ENCODE peak calls at places on chromosome 2, in nine cellular contexts. R is stomach, E is fibroblast of villous mesenchyme, X is fibroblast of lung, N is GM06990, K is right lobe of liver, V is prostate gland, U is AG09309, Z is Panc1. A is an unnamed sample.

GRCh38 chr2:86499326-86499725 is 58.2 kb downstream of the KDM3A start:
- DNase-seq in R (no peak), E (no peak), X (no peak), N (no peak), K (no peak), V (no peak), U (no peak), Z (no peak), A (no peak)

GRCh38 chr2:160324161-160324768 is 124.2 kb upstream of the ITGB6 start:
- DNase-seq in R (peak; percentile 63), E (peak; percentile 69), X (peak; percentile 48), N (no peak), K (peak; percentile 56), V (peak; percentile 33), U (no peak), Z (peak; percentile 35), A (peak; percentile 50)

GRCh38 chr2:237156131-237156856 is 70.6 kb downstream of the COPS8 start:
- DNase-seq in R (no peak), E (peak; percentile 85), X (peak; percentile 95), N (no peak), K (no peak), V (no peak), U (peak; percentile 80), Z (no peak), A (peak; percentile 15)

GRCh38 chr2:238640486-238640885 is 207.4 kb upstream of the TWIST2 start:
- DNase-seq in R (no peak), E (no peak), X (no peak), N (no peak), K (no peak), V (no peak), U (no peak), Z (no peak), A (no peak)

GRCh38 chr2:29462293-29462692 is 347.1 kb downstream of the CLIP4 start:
- DNase-seq in R (no peak), E (peak; percentile 28), X (peak; percentile 78), N (no peak), K (no peak), V (no peak), U (no peak), Z (no peak), A (no peak)

GRCh38 chr2:9030882-9031645 is 27.6 kb upstream of the MBOAT2 start:
- DNase-seq in R (no peak), E (peak; percentile 20), X (peak; percentile 33), N (no peak), K (no peak), V (no peak), U (no peak), Z (no peak), A (no peak)

GRCh38 chr2:217729426-217730058 is 273.3 kb downstream of the TNS1 start:
- DNase-seq in R (no peak), E (no peak), X (no peak), N (no peak), K (no peak), V (no peak), U (no peak), Z (no peak), A (no peak)

GRCh38 chr2:197803033-197803444 is 1.4 kb upstream of the PLCL1 start:
- DNase-seq in R (no peak), E (peak; percentile 57), X (peak; percentile 41), N (peak; percentile 15), K (no peak), V (peak; percentile 23), U (peak; percentile 34), Z (peak; percentile 28), A (peak; percentile 62)

GRCh38 chr2:197285361-197285760 is 25.2 kb downstream of the ANKRD44 start:
- DNase-seq in R (no peak), E (no peak), X (no peak), N (no peak), K (no peak), V (no peak), U (no peak), Z (no peak), A (no peak)

GRCh38 chr2:190809876-190810525 is 70.6 kb upstream of the GLS start:
- DNase-seq in R (no peak), E (no peak), X (no peak), N (no peak), K (no peak), V (no peak), U (no peak), Z (no peak), A (no peak)

GRCh38 chr2:236531205-236531604 is 38.4 kb upstream of the ACKR3 start:
- DNase-seq in R (no peak), E (no peak), X (no peak), N (no peak), K (no peak), V (no peak), U (no peak), Z (no peak), A (no peak)

GRCh38 chr2:131063501-131064283 is 29.6 kb downstream of the FAM168B start:
- DNase-seq in R (no peak), E (no peak), X (no peak), N (no peak), K (no peak), V (no peak), U (no peak), Z (no peak), A (no peak)

GRCh38 chr2:15775753-15776628 is 164.4 kb upstream of the MYCN start:
- DNase-seq in R (no peak), E (no peak), X (no peak), N (no peak), K (no peak), V (no peak), U (no peak), Z (no peak), A (no peak)

GRCh38 chr2:3266727-3267548 is 110.7 kb downstream of the EIPR1 start:
- DNase-seq in R (no peak), E (no peak), X (no peak), N (no peak), K (no peak), V (no peak), U (no peak), Z (no peak), A (no peak)

GRCh38 chr2:144364988-144365738 is 154.8 kb downstream of the ZEB2 start:
- DNase-seq in R (no peak), E (no peak), X (peak; percentile 90), N (no peak), K (no peak), V (no peak), U (peak; percentile 74), Z (no peak), A (peak; percentile 72)

GRCh38 chr2:27029051-27029450 is 3.7 kb upstream of the TMEM214 start:
- DNase-seq in R (no peak), E (no peak), X (no peak), N (no peak), K (no peak), V (no peak), U (no peak), Z (no peak), A (no peak)

DNA sequence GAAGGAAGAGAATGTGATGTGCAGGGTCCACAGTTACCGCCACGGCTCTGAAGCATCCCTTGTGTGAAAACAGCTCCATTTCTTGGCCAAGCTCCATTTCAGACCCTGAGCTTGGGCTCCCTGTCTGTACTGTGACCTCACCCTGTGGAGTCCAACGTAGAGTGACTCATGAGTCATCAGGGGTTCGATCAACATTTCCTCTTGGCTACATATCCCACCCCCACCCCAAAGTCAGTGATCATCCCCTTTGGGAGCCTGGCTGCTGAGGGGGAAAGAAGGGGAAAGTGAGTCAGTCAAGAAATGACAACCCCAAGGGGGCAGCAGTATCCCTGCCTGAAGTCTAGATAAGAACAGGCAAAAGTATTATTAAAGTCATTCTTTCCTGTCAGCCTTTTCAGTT is 62.2 kb downstream of the PAPOLG start:
- DNase-seq in R (no peak), E (peak; percentile 19), X (no peak), N (no peak), K (no peak), V (no peak), U (no peak), Z (no peak), A (peak; percentile 42)
- TF ChIP-seq CTCF in R (no peak), E (peak; percentile 37), X (no peak), N (peak; percentile 48), K (no peak), V (no peak), U (peak; percentile 23), Z (no peak), A (peak; percentile 9)

GRCh38 chr2:234977228-234977679 is 25.4 kb downstream of the SH3BP4 start:
- DNase-seq in R (no peak), E (no peak), X (no peak), N (no peak), K (no peak), V (no peak), U (no peak), Z (no peak), A (no peak)

GRCh38 chr2:234976479-234977227 is 24.8 kb downstream of the SH3BP4 start:
- DNase-seq in R (no peak), E (no peak), X (no peak), N (no peak), K (no peak), V (no peak), U (no peak), Z (no peak), A (no peak)

GRCh38 chr2:234979204-234980167 is 27.7 kb downstream of the SH3BP4 start:
- DNase-seq in R (no peak), E (peak; percentile 51), X (no peak), N (no peak), K (no peak), V (no peak), U (no peak), Z (no peak), A (no peak)

GRCh38 chr2:234980476-234981187 is 28.8 kb downstream of the SH3BP4 start:
- DNase-seq in R (peak; percentile 74), E (no peak), X (peak; percentile 78), N (no peak), K (peak; percentile 68), V (peak; percentile 67), U (no peak), Z (no peak), A (no peak)

GRCh38 chr2:234978466-234979203 is 26.8 kb downstream of the SH3BP4 start:
- DNase-seq in R (peak; percentile 83), E (no peak), X (peak; percentile 77), N (no peak), K (no peak), V (peak; percentile 81), U (no peak), Z (no peak), A (no peak)
- H3K4me3 ChIP-seq in R (peak overlapping the region; percentile 2), E (no peak overlapping the region), X (no peak overlapping the region), N (no peak overlapping the region), K (no peak overlapping the region), V (peak overlapping the region; percentile 26), U (no peak overlapping the region), Z (peak overlapping the region; percentile 8), A (no peak overlapping the region)

DNA sequence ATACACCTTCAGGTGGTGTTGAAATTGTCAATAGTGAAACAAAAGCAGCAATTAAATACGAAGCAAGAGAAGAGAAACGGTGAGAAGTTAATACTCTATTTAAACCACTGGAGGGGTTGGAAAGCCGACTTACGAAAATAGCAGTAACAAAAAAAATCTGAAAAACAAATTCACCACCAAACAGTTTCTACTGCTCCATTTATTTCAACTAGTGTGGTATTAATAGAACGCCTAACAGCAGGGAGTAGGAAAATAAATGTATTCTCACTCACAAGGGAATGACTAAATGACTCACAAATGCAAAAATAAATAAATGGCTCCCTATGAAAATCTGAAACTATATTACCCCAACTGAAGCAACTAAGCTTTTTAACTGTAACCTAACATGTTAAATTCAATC is 102.8 kb downstream of the CPO start:
- DNase-seq in R (no peak), E (no peak), X (peak; percentile 52), N (no peak), K (no peak), V (no peak), U (peak; percentile 3), Z (no peak), A (no peak)
- TF ChIP-seq CTCF in R (no peak), E (no peak), X (no peak), N (no peak), K (no peak), V (no peak), U (no peak), Z (no peak), A (no peak)

GRCh38 chr2:234427081-234428058 is 69.5 kb downstream of the ARL4C start:
- DNase-seq in R (no peak), E (peak; percentile 49), X (peak; percentile 97), N (no peak), K (no peak), V (no peak), U (peak; percentile 32), Z (no peak), A (peak; percentile 32)
- H3K4me3 ChIP-seq in R (no peak overlapping the region), E (no peak overlapping the region), X (no peak overlapping the region), N (no peak overlapping the region), K (no peak overlapping the region), V (no peak overlapping the region), U (no peak overlapping the region), Z (no peak overlapping the region), A (no peak overlapping the region)

A was measured in GM12865.